ENCODE peak calls at places on chromosomes 2 and 18, in eight cellular contexts. S is activated CD4-positive, alpha-beta memory T cell treated with anti-CD3 and anti-CD28 coated beads, Interleukin-2, amount 10 ng/mL, durations not matched to agents 7 days and 5 days; N is T-helper 1 cell; G is ovary; C is stimulated activated CD8-positive, alpha-beta memory T cell treated with anti-CD3 and anti-CD28 coated beads, Interleukin-7, amount 100 ng/mL, for 4 hours; T is germinal center; R is activated CD4-positive, CD25-positive, alpha-beta regulatory T cell treated with anti-CD3 and anti-CD28 coated beads, Interleukin-2, amount 50 U/mL, for 72 hours; J is pulmonary artery endothelial cell. D is an unnamed sample.

GRCh38 chr2:66794571-66794970 is 359.6 kb downstream of the MEIS1 start:
- DNase-seq in S (no peak), T (no peak), J (no peak), C (no peak), N (no peak), R (no peak), G (no peak), D (no peak)

GRCh38 chr2:208927867-208928266 is 496.0 kb upstream of the MAP2 start:
- DNase-seq in J (no peak), S (no peak), T (no peak), G (no peak), N (no peak), R (no peak), C (no peak), D (no peak)

GRCh38 chr2:17303496-17303895 is 214.7 kb downstream of the RAD51AP2 start:
- DNase-seq in G (no peak), J (no peak), C (no peak), N (no peak), S (no peak), T (no peak), R (no peak), D (no peak)

GRCh38 chr18:48887294-48887904 is 63.4 kb downstream of the SMAD7 start:
- DNase-seq in J (no peak), S (no peak), N (no peak), R (peak; percentile 22), C (no peak), T (no peak), G (peak; percentile 6), D (no peak)

GRCh38 chr18:39685303-39685902 is 2119.8 kb upstream of the CELF4 start:
- DNase-seq in N (no peak), S (no peak), J (no peak), T (no peak), R (no peak), C (no peak), G (no peak), D (no peak)

GRCh38 chr2:33304032-33304864 is 172.2 kb upstream of the RASGRP3 start:
- DNase-seq in R (no peak), C (no peak), G (no peak), S (no peak), N (no peak), T (no peak), J (no peak), D (no peak)

GRCh38 chr2:54655051-54655809 is 68.2 kb upstream of the EML6 start:
- DNase-seq in N (no peak), R (no peak), J (no peak), S (no peak), T (no peak), C (no peak), G (no peak), D (no peak)

GRCh38 chr18:63890950-63891304 is 3.4 kb downstream of the SERPINB2 start:
- DNase-seq in R (no peak), G (no peak), T (no peak), S (no peak), N (no peak), J (no peak), C (no peak), D (no peak)

GRCh38 chr2:186641807-186642321 is 52.0 kb upstream of the FAM171B start:
- DNase-seq in T (peak; percentile 9), N (peak; percentile 57), G (no peak), J (peak; percentile 45), C (no peak), R (no peak), S (peak; percentile 34), D (no peak)

GRCh38 chr2:9949239-9949991 is 2.1 kb upstream of the GRHL1 start:
- DNase-seq in C (no peak), S (no peak), N (no peak), J (no peak), G (no peak), T (no peak), R (no peak), D (no peak)

GRCh38 chr2:114274957-114275356 is 167.5 kb upstream of the DPP10 start:
- DNase-seq in S (no peak), T (no peak), C (no peak), R (no peak), G (no peak), J (no peak), N (no peak), D (no peak)

GRCh38 chr2:190100298-190100697 is 37.8 kb upstream of the MSTN start:
- DNase-seq in C (no peak), J (no peak), S (no peak), N (no peak), R (no peak), G (no peak), T (no peak), D (no peak)

GRCh38 chr2:80304522-80304878 is at the start of gene LRRTM1:
- DNase-seq in T (no peak), S (no peak), N (no peak), J (no peak), R (no peak), G (no peak), C (no peak), D (no peak)

GRCh38 chr2:70569559-70569958 is 15.9 kb upstream of the TGFA start:
- DNase-seq in J (no peak), C (no peak), N (no peak), R (no peak), G (no peak), T (no peak), S (no peak), D (no peak)

GRCh38 chr2:240556553-240557100 is 1.2 kb downstream of the ANKMY1 start:
- DNase-seq in T (peak; percentile 70), G (peak; percentile 31), R (peak; percentile 68), N (peak; percentile 69), J (no peak), S (peak; percentile 81), C (peak; percentile 53), D (peak; percentile 82)

GRCh38 chr2:73418343-73418742 is 32.7 kb downstream of the ALMS1 start:
- DNase-seq in J (no peak), T (no peak), C (no peak), N (no peak), G (peak; percentile 76), R (no peak), S (no peak), D (peak; percentile 79)

GRCh38 chr18:2985628-2986027 is 27.3 kb downstream of the LPIN2 start:
- DNase-seq in G (no peak), R (no peak), J (no peak), C (no peak), S (no peak), T (peak; percentile 57), N (peak; percentile 54), D (no peak)

GRCh38 chr2:12675352-12675795 is 41.4 kb upstream of the TRIB2 start:
- DNase-seq in S (no peak), C (no peak), G (no peak), N (no peak), T (no peak), R (no peak), J (no peak), D (no peak)

GRCh38 chr2:197710424-197711042 is 5.4 kb downstream of the MARS2 start:
- DNase-seq in J (no peak), T (peak; percentile 25), C (no peak), N (peak; percentile 49), S (no peak), G (no peak), R (no peak), D (no peak)

GRCh38 chr2:171541202-171541884 is 19.1 kb downstream of the CYBRD1 start:
- DNase-seq in J (no peak), S (no peak), T (no peak), G (no peak), N (no peak), R (no peak), C (no peak), D (no peak)

GRCh38 chr2:75432761-75433361 is 127.9 kb downstream of the EVA1A start:
- DNase-seq in G (no peak), N (no peak), C (no peak), S (no peak), T (peak; percentile 14), J (no peak), R (no peak), D (no peak)

D was measured in aorta.